ENCODE peak calls at places on chromosomes 13 and 19, in four cellular contexts. One of them, this sample, is unnamed.

GRCh38 chr19:47228937-47229673 is 1.9 kb downstream of the BBC3 start:
- DNase-seq in stimulated activated CD4-positive, alpha-beta T cell treated with anti-CD3 and anti-CD28 coated beads, Interleukin-12 subunit alpha, Interleukin-12 subunit beta, amount 100 ng/mL, for 4 hours: no peak
- DNase-seq in endothelial cell: no peak
- DNase-seq in AG09319: no peak
- DNase-seq in this sample: peak; percentile 33

GRCh38 chr13:34863360-34864135 is 78.5 kb upstream of the NBEA start:
- DNase-seq in stimulated activated CD4-positive, alpha-beta T cell treated with anti-CD3 and anti-CD28 coated beads, Interleukin-12 subunit alpha, Interleukin-12 subunit beta, amount 100 ng/mL, for 4 hours: no peak
- DNase-seq in endothelial cell: no peak
- DNase-seq in AG09319: peak; percentile 76
- DNase-seq in this sample: no peak

GRCh38 chr13:20156711-20157110 is 4.1 kb downstream of the GJA3 start:
- DNase-seq in stimulated activated CD4-positive, alpha-beta T cell treated with anti-CD3 and anti-CD28 coated beads, Interleukin-12 subunit alpha, Interleukin-12 subunit beta, amount 100 ng/mL, for 4 hours: no peak
- DNase-seq in endothelial cell: no peak
- DNase-seq in AG09319: no peak
- DNase-seq in this sample: no peak

GRCh38 chr19:49679832-49680472 is 2.9 kb downstream of the PRMT1 start:
- DNase-seq in stimulated activated CD4-positive, alpha-beta T cell treated with anti-CD3 and anti-CD28 coated beads, Interleukin-12 subunit alpha, Interleukin-12 subunit beta, amount 100 ng/mL, for 4 hours: no peak
- DNase-seq in endothelial cell: no peak
- DNase-seq in AG09319: no peak
- DNase-seq in this sample: peak; percentile 34

GRCh38 chr13:79936368-79937136 is 404.4 kb downstream of the SPRY2 start:
- DNase-seq in stimulated activated CD4-positive, alpha-beta T cell treated with anti-CD3 and anti-CD28 coated beads, Interleukin-12 subunit alpha, Interleukin-12 subunit beta, amount 100 ng/mL, for 4 hours: no peak
- DNase-seq in endothelial cell: no peak
- DNase-seq in AG09319: peak; percentile 93
- DNase-seq in this sample: no peak

GRCh38 chr13:55999709-56000108 is 1141.0 kb upstream of the PRR20A start:
- DNase-seq in stimulated activated CD4-positive, alpha-beta T cell treated with anti-CD3 and anti-CD28 coated beads, Interleukin-12 subunit alpha, Interleukin-12 subunit beta, amount 100 ng/mL, for 4 hours: no peak
- DNase-seq in endothelial cell: peak; percentile 9
- DNase-seq in AG09319: no peak
- DNase-seq in this sample: no peak

GRCh38 chr19:7159105-7159933 is 89.8 kb downstream of the ZNF557 start:
- DNase-seq in stimulated activated CD4-positive, alpha-beta T cell treated with anti-CD3 and anti-CD28 coated beads, Interleukin-12 subunit alpha, Interleukin-12 subunit beta, amount 100 ng/mL, for 4 hours: no peak
- DNase-seq in endothelial cell: no peak
- DNase-seq in AG09319: no peak
- DNase-seq in this sample: no peak

GRCh38 chr13:51524312-51524711 is 60.0 kb upstream of the WDFY2 start:
- DNase-seq in stimulated activated CD4-positive, alpha-beta T cell treated with anti-CD3 and anti-CD28 coated beads, Interleukin-12 subunit alpha, Interleukin-12 subunit beta, amount 100 ng/mL, for 4 hours: no peak
- DNase-seq in endothelial cell: no peak
- DNase-seq in AG09319: no peak
- DNase-seq in this sample: no peak

GRCh38 chr13:113791761-113792160 is 32.7 kb downstream of the TMEM255B start:
- DNase-seq in stimulated activated CD4-positive, alpha-beta T cell treated with anti-CD3 and anti-CD28 coated beads, Interleukin-12 subunit alpha, Interleukin-12 subunit beta, amount 100 ng/mL, for 4 hours: no peak
- DNase-seq in endothelial cell: no peak
- DNase-seq in AG09319: no peak
- DNase-seq in this sample: no peak

GRCh38 chr19:3185482-3186376 is at the start of gene NCLN:
- DNase-seq in stimulated activated CD4-positive, alpha-beta T cell treated with anti-CD3 and anti-CD28 coated beads, Interleukin-12 subunit alpha, Interleukin-12 subunit beta, amount 100 ng/mL, for 4 hours: peak; percentile 93
- DNase-seq in endothelial cell: peak; percentile 96
- DNase-seq in AG09319: peak; percentile 72
- DNase-seq in this sample: peak; percentile 94

This sample was measured in DND-41.